ENCODE peak calls at places on chromosomes 7 and 10, in five cellular contexts. One of them, this sample, is unnamed.

GRCh38 chr10:117590516-117590915 is 48.0 kb downstream of the EMX2 start:
- DNase-seq in cardiac muscle cell: no peak
- DNase-seq in CD8-positive, alpha-beta T cell: no peak
- DNase-seq in A673: no peak
- DNase-seq in upper lobe of left lung: no peak
- DNase-seq in this sample: no peak

GRCh38 chr7:51253157-51253556 is 63.5 kb downstream of the COBL start:
- DNase-seq in cardiac muscle cell: no peak
- DNase-seq in CD8-positive, alpha-beta T cell: no peak
- DNase-seq in A673: no peak
- DNase-seq in upper lobe of left lung: no peak
- DNase-seq in this sample: peak

GRCh38 chr7:158533386-158534133 is 54.1 kb downstream of the PTPRN2 start:
- DNase-seq in cardiac muscle cell: no peak
- DNase-seq in CD8-positive, alpha-beta T cell: no peak
- DNase-seq in A673: no peak
- DNase-seq in upper lobe of left lung: no peak
- DNase-seq in this sample: no peak

GRCh38 chr10:50469778-50470193 is 154.0 kb downstream of the SGMS1 start:
- DNase-seq in cardiac muscle cell: peak
- DNase-seq in CD8-positive, alpha-beta T cell: no peak
- DNase-seq in A673: peak
- DNase-seq in upper lobe of left lung: no peak
- DNase-seq in this sample: no peak

GRCh38 chr7:122305475-122306319 is 1.1 kb upstream of the FEZF1 start:
- DNase-seq in cardiac muscle cell: no peak
- DNase-seq in CD8-positive, alpha-beta T cell: no peak
- DNase-seq in A673: peak
- DNase-seq in upper lobe of left lung: no peak
- DNase-seq in this sample: no peak

GRCh38 chr10:31803606-31804195 is 124.9 kb downstream of the ARHGAP12 start:
- DNase-seq in cardiac muscle cell: no peak
- DNase-seq in CD8-positive, alpha-beta T cell: no peak
- DNase-seq in A673: no peak
- DNase-seq in upper lobe of left lung: no peak
- DNase-seq in this sample: no peak

GRCh38 chr7:84088669-84089278 is 105.8 kb downstream of the SEMA3A start:
- DNase-seq in cardiac muscle cell: no peak
- DNase-seq in CD8-positive, alpha-beta T cell: no peak
- DNase-seq in A673: no peak
- DNase-seq in upper lobe of left lung: no peak
- DNase-seq in this sample: no peak

GRCh38 chr10:117946525-117947070 is 100.1 kb downstream of the RAB11FIP2 start:
- DNase-seq in cardiac muscle cell: no peak
- DNase-seq in CD8-positive, alpha-beta T cell: no peak
- DNase-seq in A673: no peak
- DNase-seq in upper lobe of left lung: no peak
- DNase-seq in this sample: no peak

GRCh38 chr10:124629410-124629809 is 114.8 kb downstream of the FAM53B start:
- DNase-seq in cardiac muscle cell: no peak
- DNase-seq in CD8-positive, alpha-beta T cell: no peak
- DNase-seq in A673: no peak
- DNase-seq in upper lobe of left lung: no peak
- DNase-seq in this sample: no peak

GRCh38 chr7:3404490-3404889 is 103.4 kb downstream of the SDK1 start:
- DNase-seq in cardiac muscle cell: no peak
- DNase-seq in CD8-positive, alpha-beta T cell: no peak
- DNase-seq in A673: peak
- DNase-seq in upper lobe of left lung: no peak
- DNase-seq in this sample: no peak

GRCh38 chr10:44723654-44724053 is 187.5 kb upstream of the TMEM72 start:
- DNase-seq in cardiac muscle cell: peak
- DNase-seq in CD8-positive, alpha-beta T cell: no peak
- DNase-seq in A673: no peak
- DNase-seq in upper lobe of left lung: no peak
- DNase-seq in this sample: no peak

GRCh38 chr10:29430101-29430500 is 141.2 kb downstream of the LYZL1 start:
- DNase-seq in cardiac muscle cell: peak
- DNase-seq in CD8-positive, alpha-beta T cell: no peak
- DNase-seq in A673: peak
- DNase-seq in upper lobe of left lung: no peak
- DNase-seq in this sample: no peak

GRCh38 chr7:114530074-114530611 is 115.5 kb downstream of the FOXP2 start:
- DNase-seq in cardiac muscle cell: peak
- DNase-seq in CD8-positive, alpha-beta T cell: no peak
- DNase-seq in A673: no peak
- DNase-seq in upper lobe of left lung: no peak
- DNase-seq in this sample: no peak

GRCh38 chr10:119132521-119133345 is 28.8 kb downstream of the DENND10 start:
- DNase-seq in cardiac muscle cell: no peak
- DNase-seq in CD8-positive, alpha-beta T cell: no peak
- DNase-seq in A673: no peak
- DNase-seq in upper lobe of left lung: no peak
- DNase-seq in this sample: no peak

GRCh38 chr7:148045521-148045920 is 545.0 kb upstream of the C7orf33 start:
- DNase-seq in cardiac muscle cell: no peak
- DNase-seq in CD8-positive, alpha-beta T cell: no peak
- DNase-seq in A673: peak
- DNase-seq in upper lobe of left lung: no peak
- DNase-seq in this sample: no peak

GRCh38 chr7:2956526-2957368 is 86.9 kb downstream of the CARD11 start:
- DNase-seq in cardiac muscle cell: peak
- DNase-seq in CD8-positive, alpha-beta T cell: no peak
- DNase-seq in A673: no peak
- DNase-seq in upper lobe of left lung: peak
- DNase-seq in this sample: peak

GRCh38 chr10:113309791-113310190 is 243.1 kb upstream of the HABP2 start:
- DNase-seq in cardiac muscle cell: no peak
- DNase-seq in CD8-positive, alpha-beta T cell: no peak
- DNase-seq in A673: no peak
- DNase-seq in upper lobe of left lung: no peak
- DNase-seq in this sample: no peak

GRCh38 chr7:101915000-101915399 is 97.6 kb downstream of the CUX1 start:
- DNase-seq in cardiac muscle cell: no peak
- DNase-seq in CD8-positive, alpha-beta T cell: no peak
- DNase-seq in A673: no peak
- DNase-seq in upper lobe of left lung: no peak
- DNase-seq in this sample: peak

GRCh38 chr7:110921478-110922210 is 169.3 kb upstream of the LRRN3 start:
- DNase-seq in cardiac muscle cell: peak
- DNase-seq in CD8-positive, alpha-beta T cell: no peak
- DNase-seq in A673: no peak
- DNase-seq in upper lobe of left lung: no peak
- DNase-seq in this sample: no peak

GRCh38 chr10:47036771-47037170 is 125.5 kb downstream of the PTPN20 start:
- DNase-seq in cardiac muscle cell: no peak
- DNase-seq in CD8-positive, alpha-beta T cell: no peak
- DNase-seq in A673: no peak
- DNase-seq in upper lobe of left lung: no peak
- DNase-seq in this sample: no peak

GRCh38 chr10:114297136-114297705 is 58.2 kb downstream of the VWA2 start:
- DNase-seq in cardiac muscle cell: no peak
- DNase-seq in CD8-positive, alpha-beta T cell: no peak
- DNase-seq in A673: no peak
- DNase-seq in upper lobe of left lung: no peak
- DNase-seq in this sample: no peak

GRCh38 chr10:62501547-62501946 is 127.4 kb downstream of the ZNF365 start:
- DNase-seq in cardiac muscle cell: peak
- DNase-seq in CD8-positive, alpha-beta T cell: no peak
- DNase-seq in A673: no peak
- DNase-seq in upper lobe of left lung: no peak
- DNase-seq in this sample: no peak

GRCh38 chr10:62459072-62459471 is 84.9 kb downstream of the ZNF365 start:
- DNase-seq in cardiac muscle cell: peak
- DNase-seq in CD8-positive, alpha-beta T cell: no peak
- DNase-seq in A673: peak
- DNase-seq in upper lobe of left lung: no peak
- DNase-seq in this sample: no peak

GRCh38 chr10:80468002-80468401 is 13.9 kb downstream of the TSPAN14 start:
- DNase-seq in cardiac muscle cell: no peak
- DNase-seq in CD8-positive, alpha-beta T cell: peak
- DNase-seq in A673: no peak
- DNase-seq in upper lobe of left lung: peak
- DNase-seq in this sample: peak

GRCh38 chr10:80471009-80471408 is 16.9 kb downstream of the TSPAN14 start:
- DNase-seq in cardiac muscle cell: no peak
- DNase-seq in CD8-positive, alpha-beta T cell: peak
- DNase-seq in A673: no peak
- DNase-seq in upper lobe of left lung: no peak
- DNase-seq in this sample: no peak

GRCh38 chr10:80470266-80470665 is 16.2 kb downstream of the TSPAN14 start:
- DNase-seq in cardiac muscle cell: no peak
- DNase-seq in CD8-positive, alpha-beta T cell: no peak
- DNase-seq in A673: no peak
- DNase-seq in upper lobe of left lung: no peak
- DNase-seq in this sample: no peak

GRCh38 chr10:80466724-80467326 is 12.7 kb downstream of the TSPAN14 start:
- DNase-seq in cardiac muscle cell: no peak
- DNase-seq in CD8-positive, alpha-beta T cell: no peak
- DNase-seq in A673: no peak
- DNase-seq in upper lobe of left lung: no peak
- DNase-seq in this sample: no peak

GRCh38 chr10:80468806-80469421 is 14.8 kb downstream of the TSPAN14 start:
- DNase-seq in cardiac muscle cell: no peak
- DNase-seq in CD8-positive, alpha-beta T cell: peak
- DNase-seq in A673: no peak
- DNase-seq in upper lobe of left lung: no peak
- DNase-seq in this sample: peak
- H3K4me3 ChIP-seq in cardiac muscle cell: no peak
- H3K4me3 ChIP-seq in CD8-positive, alpha-beta T cell: peak
- H3K4me3 ChIP-seq in A673: no peak
- H3K4me3 ChIP-seq in upper lobe of left lung: no peak
- H3K4me3 ChIP-seq in this sample: no peak

GRCh38 chr10:97163141-97163540 is 22.6 kb downstream of the SLIT1 start:
- DNase-seq in cardiac muscle cell: no peak
- DNase-seq in CD8-positive, alpha-beta T cell: no peak
- DNase-seq in A673: no peak
- DNase-seq in upper lobe of left lung: no peak
- DNase-seq in this sample: no peak

GRCh38 chr10:97163646-97164535 is 21.9 kb downstream of the SLIT1 start:
- DNase-seq in cardiac muscle cell: no peak
- DNase-seq in CD8-positive, alpha-beta T cell: no peak
- DNase-seq in A673: no peak
- DNase-seq in upper lobe of left lung: no peak
- DNase-seq in this sample: no peak

GRCh38 chr10:97154789-97155188 is 31.0 kb downstream of the SLIT1 start:
- DNase-seq in cardiac muscle cell: no peak
- DNase-seq in CD8-positive, alpha-beta T cell: no peak
- DNase-seq in A673: no peak
- DNase-seq in upper lobe of left lung: no peak
- DNase-seq in this sample: no peak

GRCh38 chr10:97165499-97165898 is 20.3 kb downstream of the SLIT1 start:
- DNase-seq in cardiac muscle cell: no peak
- DNase-seq in CD8-positive, alpha-beta T cell: no peak
- DNase-seq in A673: no peak
- DNase-seq in upper lobe of left lung: no peak
- DNase-seq in this sample: no peak

GRCh38 chr10:97159906-97160305 is 25.9 kb downstream of the SLIT1 start:
- DNase-seq in cardiac muscle cell: no peak
- DNase-seq in CD8-positive, alpha-beta T cell: no peak
- DNase-seq in A673: no peak
- DNase-seq in upper lobe of left lung: no peak
- DNase-seq in this sample: no peak
- TF ChIP-seq CTCF in cardiac muscle cell: no peak
- TF ChIP-seq CTCF in CD8-positive, alpha-beta T cell: no peak
- TF ChIP-seq CTCF in A673: no peak
- TF ChIP-seq CTCF in upper lobe of left lung: no peak
- TF ChIP-seq CTCF in this sample: no peak

GRCh38 chr7:151483700-151483960 is 36.1 kb downstream of the RHEB start:
- DNase-seq in cardiac muscle cell: no peak
- DNase-seq in CD8-positive, alpha-beta T cell: no peak
- DNase-seq in A673: no peak
- DNase-seq in upper lobe of left lung: no peak
- DNase-seq in this sample: no peak
- H3K27ac ChIP-seq in cardiac muscle cell: no peak
- H3K27ac ChIP-seq in CD8-positive, alpha-beta T cell: no peak
- H3K27ac ChIP-seq in A673: no peak
- H3K27ac ChIP-seq in upper lobe of left lung: no peak
- H3K27ac ChIP-seq in this sample: no peak

GRCh38 chr10:78844956-78845355 is 223.8 kb upstream of the ZMIZ1 start:
- DNase-seq in cardiac muscle cell: no peak
- DNase-seq in CD8-positive, alpha-beta T cell: no peak
- DNase-seq in A673: no peak
- DNase-seq in upper lobe of left lung: no peak
- DNase-seq in this sample: no peak
- H3K4me3 ChIP-seq in cardiac muscle cell: no peak
- H3K4me3 ChIP-seq in CD8-positive, alpha-beta T cell: no peak
- H3K4me3 ChIP-seq in A673: no peak
- H3K4me3 ChIP-seq in upper lobe of left lung: no peak
- H3K4me3 ChIP-seq in this sample: no peak

GRCh38 chr10:52170776-52171175 is 143.3 kb upstream of the DKK1 start:
- DNase-seq in cardiac muscle cell: no peak
- DNase-seq in CD8-positive, alpha-beta T cell: no peak
- DNase-seq in A673: no peak
- DNase-seq in upper lobe of left lung: no peak
- DNase-seq in this sample: no peak

DNA sequence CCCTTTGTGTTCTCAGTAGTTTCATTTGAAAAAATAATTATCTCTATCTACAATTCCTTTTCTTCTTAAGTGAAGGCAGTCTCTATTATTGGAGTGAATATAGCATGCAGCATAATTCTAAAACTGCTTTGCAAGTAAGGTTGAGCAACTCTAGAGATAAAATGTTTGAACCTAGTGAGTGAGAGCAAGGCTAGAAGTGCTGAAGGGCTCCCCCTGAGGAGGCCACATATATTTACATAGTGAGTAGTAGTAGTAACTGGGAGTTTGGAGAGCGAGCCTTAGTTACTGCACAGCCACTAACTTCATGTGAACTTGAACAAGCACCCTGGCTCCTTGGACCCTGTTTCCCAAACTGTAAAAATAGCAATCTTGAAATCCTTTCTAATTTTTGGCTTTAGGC is 141.5 kb upstream of the DKK1 start:
- DNase-seq in cardiac muscle cell: peak
- DNase-seq in CD8-positive, alpha-beta T cell: no peak
- DNase-seq in A673: peak
- DNase-seq in upper lobe of left lung: peak
- DNase-seq in this sample: no peak
- TF ChIP-seq CTCF in cardiac muscle cell: peak
- TF ChIP-seq CTCF in CD8-positive, alpha-beta T cell: no peak
- TF ChIP-seq CTCF in A673: no peak
- TF ChIP-seq CTCF in upper lobe of left lung: no peak
- TF ChIP-seq CTCF in this sample: no peak

DNA sequence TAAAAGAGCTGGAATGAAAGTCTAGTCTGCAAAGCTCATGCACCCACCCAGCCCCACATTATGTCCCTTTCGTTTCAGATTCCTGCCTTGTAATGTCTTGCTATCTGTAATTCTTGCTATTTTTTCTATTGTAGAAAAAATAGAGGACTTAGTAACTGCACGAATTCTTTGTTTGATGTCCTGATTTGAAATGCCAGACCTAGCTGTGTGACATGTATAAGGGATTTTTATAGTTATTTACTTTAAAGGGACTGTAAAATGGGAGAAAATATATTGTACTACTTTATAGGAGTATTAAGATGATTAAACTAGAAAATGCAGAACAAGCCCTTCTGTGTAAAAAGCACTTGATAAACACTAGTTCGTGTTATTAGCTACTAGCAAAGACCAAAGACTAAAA is 32.4 kb downstream of the TARP start:
- DNase-seq in cardiac muscle cell: no peak
- DNase-seq in CD8-positive, alpha-beta T cell: no peak
- DNase-seq in A673: no peak
- DNase-seq in upper lobe of left lung: no peak
- DNase-seq in this sample: no peak
- H3K27ac ChIP-seq in cardiac muscle cell: no peak
- H3K27ac ChIP-seq in CD8-positive, alpha-beta T cell: no peak
- H3K27ac ChIP-seq in A673: no peak
- H3K27ac ChIP-seq in upper lobe of left lung: no peak
- H3K27ac ChIP-seq in this sample: no peak

GRCh38 chr10:68105820-68106219 is 3.5 kb upstream of the MYPN start:
- DNase-seq in cardiac muscle cell: peak
- DNase-seq in CD8-positive, alpha-beta T cell: no peak
- DNase-seq in A673: peak
- DNase-seq in upper lobe of left lung: no peak
- DNase-seq in this sample: no peak
- H3K4me3 ChIP-seq in cardiac muscle cell: no peak
- H3K4me3 ChIP-seq in CD8-positive, alpha-beta T cell: no peak
- H3K4me3 ChIP-seq in A673: peak
- H3K4me3 ChIP-seq in upper lobe of left lung: no peak
- H3K4me3 ChIP-seq in this sample: no peak